ENCODE peak calls at places on chromosomes 7 and 10, in five cellular contexts. One of them, this sample, is unnamed.

GRCh38 chr7:139482662-139483466 is 609 bp downstream of the KLRG2 start:
- DNase-seq in fibroblast of the conjunctiva: no peak
- DNase-seq in aorta: no peak
- DNase-seq in stimulated activated CD4-positive, alpha-beta T cell treated with anti-CD3 and anti-CD28 coated beads, Interleukin-4, amount 100 ng/mL, for 1 hour: peak
- DNase-seq in effector CD8-positive, alpha-beta T cell: no peak
- DNase-seq in this sample: no peak

GRCh38 chr7:44221231-44221791 is 20.5 kb downstream of the YKT6 start:
- DNase-seq in aorta: peak
- DNase-seq in stimulated activated CD4-positive, alpha-beta T cell treated with anti-CD3 and anti-CD28 coated beads, Interleukin-4, amount 100 ng/mL, for 1 hour: no peak
- DNase-seq in effector CD8-positive, alpha-beta T cell: no peak
- DNase-seq in fibroblast of the conjunctiva: no peak
- DNase-seq in this sample: no peak

GRCh38 chr7:95470452-95470851 is 15.3 kb upstream of the ASB4 start:
- DNase-seq in effector CD8-positive, alpha-beta T cell: no peak
- DNase-seq in stimulated activated CD4-positive, alpha-beta T cell treated with anti-CD3 and anti-CD28 coated beads, Interleukin-4, amount 100 ng/mL, for 1 hour: no peak
- DNase-seq in aorta: no peak
- DNase-seq in fibroblast of the conjunctiva: no peak
- DNase-seq in this sample: peak

GRCh38 chr10:79413196-79413595 is 32.2 kb downstream of the ZCCHC24 start:
- DNase-seq in effector CD8-positive, alpha-beta T cell: no peak
- DNase-seq in stimulated activated CD4-positive, alpha-beta T cell treated with anti-CD3 and anti-CD28 coated beads, Interleukin-4, amount 100 ng/mL, for 1 hour: no peak
- DNase-seq in aorta: peak
- DNase-seq in fibroblast of the conjunctiva: no peak
- DNase-seq in this sample: no peak

GRCh38 chr10:3525832-3526449 is 259.1 kb downstream of the KLF6 start:
- DNase-seq in aorta: no peak
- DNase-seq in effector CD8-positive, alpha-beta T cell: no peak
- DNase-seq in fibroblast of the conjunctiva: peak
- DNase-seq in stimulated activated CD4-positive, alpha-beta T cell treated with anti-CD3 and anti-CD28 coated beads, Interleukin-4, amount 100 ng/mL, for 1 hour: no peak
- DNase-seq in this sample: peak

GRCh38 chr10:84118395-84119006 is 20.8 kb upstream of the GHITM start:
- DNase-seq in fibroblast of the conjunctiva: no peak
- DNase-seq in stimulated activated CD4-positive, alpha-beta T cell treated with anti-CD3 and anti-CD28 coated beads, Interleukin-4, amount 100 ng/mL, for 1 hour: no peak
- DNase-seq in aorta: no peak
- DNase-seq in effector CD8-positive, alpha-beta T cell: no peak
- DNase-seq in this sample: no peak

GRCh38 chr10:1213252-1213651 is 157.1 kb downstream of the WDR37 start:
- DNase-seq in aorta: no peak
- DNase-seq in stimulated activated CD4-positive, alpha-beta T cell treated with anti-CD3 and anti-CD28 coated beads, Interleukin-4, amount 100 ng/mL, for 1 hour: no peak
- DNase-seq in fibroblast of the conjunctiva: no peak
- DNase-seq in effector CD8-positive, alpha-beta T cell: no peak
- DNase-seq in this sample: peak

GRCh38 chr7:152989889-152990380 is 230.4 kb downstream of the ACTR3B start:
- DNase-seq in stimulated activated CD4-positive, alpha-beta T cell treated with anti-CD3 and anti-CD28 coated beads, Interleukin-4, amount 100 ng/mL, for 1 hour: no peak
- DNase-seq in effector CD8-positive, alpha-beta T cell: no peak
- DNase-seq in fibroblast of the conjunctiva: no peak
- DNase-seq in aorta: no peak
- DNase-seq in this sample: no peak

GRCh38 chr7:47991741-47992311 is 12.4 kb upstream of the HUS1 start:
- DNase-seq in aorta: peak
- DNase-seq in stimulated activated CD4-positive, alpha-beta T cell treated with anti-CD3 and anti-CD28 coated beads, Interleukin-4, amount 100 ng/mL, for 1 hour: peak
- DNase-seq in fibroblast of the conjunctiva: peak
- DNase-seq in effector CD8-positive, alpha-beta T cell: peak
- DNase-seq in this sample: peak

GRCh38 chr10:32004161-32004591 is 52.0 kb downstream of the KIF5B start:
- DNase-seq in effector CD8-positive, alpha-beta T cell: no peak
- DNase-seq in stimulated activated CD4-positive, alpha-beta T cell treated with anti-CD3 and anti-CD28 coated beads, Interleukin-4, amount 100 ng/mL, for 1 hour: no peak
- DNase-seq in fibroblast of the conjunctiva: no peak
- DNase-seq in aorta: no peak
- DNase-seq in this sample: peak

GRCh38 chr7:42494722-42495121 is 257.7 kb upstream of the GLI3 start:
- DNase-seq in fibroblast of the conjunctiva: no peak
- DNase-seq in aorta: no peak
- DNase-seq in stimulated activated CD4-positive, alpha-beta T cell treated with anti-CD3 and anti-CD28 coated beads, Interleukin-4, amount 100 ng/mL, for 1 hour: no peak
- DNase-seq in effector CD8-positive, alpha-beta T cell: no peak
- DNase-seq in this sample: no peak

GRCh38 chr7:133645870-133646492 is 393.1 kb downstream of the EXOC4 start:
- DNase-seq in stimulated activated CD4-positive, alpha-beta T cell treated with anti-CD3 and anti-CD28 coated beads, Interleukin-4, amount 100 ng/mL, for 1 hour: no peak
- DNase-seq in fibroblast of the conjunctiva: no peak
- DNase-seq in effector CD8-positive, alpha-beta T cell: no peak
- DNase-seq in aorta: no peak
- DNase-seq in this sample: no peak

GRCh38 chr10:27192284-27192683 is 37.1 kb downstream of the MASTL start:
- DNase-seq in aorta: no peak
- DNase-seq in stimulated activated CD4-positive, alpha-beta T cell treated with anti-CD3 and anti-CD28 coated beads, Interleukin-4, amount 100 ng/mL, for 1 hour: no peak
- DNase-seq in fibroblast of the conjunctiva: peak
- DNase-seq in effector CD8-positive, alpha-beta T cell: no peak
- DNase-seq in this sample: peak

GRCh38 chr7:1897861-1898627 is 228.0 kb downstream of the ELFN1 start:
- DNase-seq in effector CD8-positive, alpha-beta T cell: no peak
- DNase-seq in stimulated activated CD4-positive, alpha-beta T cell treated with anti-CD3 and anti-CD28 coated beads, Interleukin-4, amount 100 ng/mL, for 1 hour: no peak
- DNase-seq in fibroblast of the conjunctiva: no peak
- DNase-seq in aorta: no peak
- DNase-seq in this sample: no peak

GRCh38 chr7:154503962-154504550 is 451.9 kb downstream of the DPP6 start:
- DNase-seq in stimulated activated CD4-positive, alpha-beta T cell treated with anti-CD3 and anti-CD28 coated beads, Interleukin-4, amount 100 ng/mL, for 1 hour: no peak
- DNase-seq in aorta: no peak
- DNase-seq in fibroblast of the conjunctiva: no peak
- DNase-seq in effector CD8-positive, alpha-beta T cell: no peak
- DNase-seq in this sample: no peak

GRCh38 chr10:109992485-109992884 is 15.3 kb upstream of the ADD3 start:
- DNase-seq in effector CD8-positive, alpha-beta T cell: no peak
- DNase-seq in stimulated activated CD4-positive, alpha-beta T cell treated with anti-CD3 and anti-CD28 coated beads, Interleukin-4, amount 100 ng/mL, for 1 hour: no peak
- DNase-seq in aorta: no peak
- DNase-seq in fibroblast of the conjunctiva: no peak
- DNase-seq in this sample: no peak

GRCh38 chr7:40885503-40885902 is 750.7 kb downstream of the SUGCT start:
- DNase-seq in stimulated activated CD4-positive, alpha-beta T cell treated with anti-CD3 and anti-CD28 coated beads, Interleukin-4, amount 100 ng/mL, for 1 hour: no peak
- DNase-seq in aorta: no peak
- DNase-seq in fibroblast of the conjunctiva: no peak
- DNase-seq in effector CD8-positive, alpha-beta T cell: no peak
- DNase-seq in this sample: no peak

GRCh38 chr7:102175423-102176170 is 111.1 kb upstream of the SH2B2 start:
- DNase-seq in aorta: no peak
- DNase-seq in stimulated activated CD4-positive, alpha-beta T cell treated with anti-CD3 and anti-CD28 coated beads, Interleukin-4, amount 100 ng/mL, for 1 hour: no peak
- DNase-seq in fibroblast of the conjunctiva: no peak
- DNase-seq in effector CD8-positive, alpha-beta T cell: no peak
- DNase-seq in this sample: no peak

GRCh38 chr7:157977306-157977705 is 610.3 kb downstream of the PTPRN2 start:
- DNase-seq in effector CD8-positive, alpha-beta T cell: no peak
- DNase-seq in aorta: no peak
- DNase-seq in stimulated activated CD4-positive, alpha-beta T cell treated with anti-CD3 and anti-CD28 coated beads, Interleukin-4, amount 100 ng/mL, for 1 hour: no peak
- DNase-seq in fibroblast of the conjunctiva: no peak
- DNase-seq in this sample: no peak